ENCODE peak calls at places on chromosomes 2 and 18, in seven cellular contexts. A is HCT116, V is tibial nerve, C is ovary, X is right lobe of liver, K is heart left ventricle, Z is lower leg skin. U is an unnamed sample.
A peak's percentile ranks its signal among the peaks of the same experiment; 100 is the strongest.

GRCh38 chr2:102261467-102261866 is 49.9 kb upstream of the IL1RL1 start:
- DNase-seq in V (no peak), Z (no peak), C (no peak), A (no peak), K (no peak), X (no peak), U (no peak)

GRCh38 chr2:108938069-108938710 is 50.8 kb downstream of the EDAR start:
- DNase-seq in Z (no peak), V (no peak), K (no peak), A (no peak), C (no peak), X (no peak), U (no peak)

GRCh38 chr18:25350561-25351201 is 1.3 kb downstream of the ZNF521 start:
- DNase-seq in Z (peak; percentile 90), A (no peak), X (no peak), C (peak; percentile 76), K (peak; percentile 59), V (peak; percentile 40), U (peak; percentile 78)

GRCh38 chr2:85913854-85914524 is 25.2 kb upstream of the ST3GAL5 start:
- DNase-seq in C (no peak), Z (no peak), V (no peak), X (no peak), A (no peak), K (no peak), U (no peak)

GRCh38 chr2:47525167-47525566 is 122.2 kb downstream of the MSH2 start:
- DNase-seq in Z (no peak), C (no peak), A (no peak), K (no peak), V (no peak), X (no peak), U (no peak)

GRCh38 chr18:76573325-76574025 is 78.4 kb upstream of the ZNF516 start:
- DNase-seq in C (no peak), V (no peak), Z (no peak), K (no peak), A (no peak), X (no peak), U (no peak)

GRCh38 chr2:124347209-124347608 is 322.1 kb downstream of the CNTNAP5 start:
- DNase-seq in A (no peak), V (no peak), C (no peak), X (no peak), K (no peak), Z (no peak), U (no peak)

GRCh38 chr2:203720011-203720410 is 13.6 kb downstream of the CD28 start:
- DNase-seq in X (no peak), A (no peak), K (no peak), C (no peak), V (no peak), Z (no peak), U (no peak)

GRCh38 chr2:61178603-61179545 is 16.9 kb downstream of the C2orf74 start:
- DNase-seq in Z (no peak), V (no peak), A (no peak), K (no peak), X (peak; percentile 54), C (no peak), U (peak; percentile 81)

GRCh38 chr2:48346124-48346536 is 183.8 kb upstream of the STON1 start:
- DNase-seq in X (peak; percentile 69), Z (no peak), K (peak; percentile 28), C (peak; percentile 12), A (no peak), V (no peak), U (no peak)

GRCh38 chr2:233029321-233029720 is 3.2 kb upstream of the NEU2 start:
- DNase-seq in K (no peak), C (no peak), A (no peak), V (no peak), X (no peak), Z (no peak), U (no peak)

GRCh38 chr2:154707994-154708393 is 9.5 kb downstream of the KCNJ3 start:
- DNase-seq in X (no peak), K (no peak), C (no peak), A (no peak), V (no peak), Z (no peak), U (no peak)

GRCh38 chr2:32750880-32751279 is 123.0 kb downstream of the TTC27 start:
- DNase-seq in Z (no peak), K (no peak), V (no peak), X (no peak), A (no peak), C (no peak), U (no peak)

GRCh38 chr2:69623236-69623635 is 20.3 kb downstream of the AAK1 start:
- DNase-seq in A (no peak), V (no peak), K (no peak), C (no peak), Z (no peak), X (no peak), U (no peak)
- TF ChIP-seq CTCF in A (no peak), V (no peak), K (no peak), C (no peak), Z (no peak), X (no peak), U (no peak)

GRCh38 chr2:134226561-134226960 is 27.3 kb upstream of the MGAT5 start:
- DNase-seq in Z (no peak), A (no peak), C (no peak), K (no peak), X (no peak), V (no peak), U (no peak)
- H3K4me3 ChIP-seq in Z (no peak overlapping the region), A (no peak overlapping the region), C (no peak overlapping the region), K (no peak overlapping the region), X (no peak overlapping the region), V (no peak overlapping the region), U (no peak overlapping the region)

GRCh38 chr2:164657129-164657528 is 35.8 kb upstream of the GRB14 start:
- DNase-seq in V (no peak), K (no peak), A (no peak), X (no peak), C (no peak), Z (no peak), U (no peak)

GRCh38 chr2:164655750-164656149 is 34.5 kb upstream of the GRB14 start:
- DNase-seq in Z (no peak), A (no peak), K (no peak), V (no peak), X (no peak), C (no peak), U (no peak)

GRCh38 chr2:164655336-164655735 is 34.1 kb upstream of the GRB14 start:
- DNase-seq in A (no peak), X (no peak), Z (no peak), C (no peak), V (no peak), K (no peak), U (no peak)

GRCh38 chr2:164651361-164651760 is 30.1 kb upstream of the GRB14 start:
- DNase-seq in X (no peak), C (no peak), V (no peak), A (no peak), Z (no peak), K (no peak), U (no peak)
- TF ChIP-seq POLR2A in X (no peak), C (no peak), V (no peak), A (no peak), Z (no peak), K (no peak), U (no peak)

DNA sequence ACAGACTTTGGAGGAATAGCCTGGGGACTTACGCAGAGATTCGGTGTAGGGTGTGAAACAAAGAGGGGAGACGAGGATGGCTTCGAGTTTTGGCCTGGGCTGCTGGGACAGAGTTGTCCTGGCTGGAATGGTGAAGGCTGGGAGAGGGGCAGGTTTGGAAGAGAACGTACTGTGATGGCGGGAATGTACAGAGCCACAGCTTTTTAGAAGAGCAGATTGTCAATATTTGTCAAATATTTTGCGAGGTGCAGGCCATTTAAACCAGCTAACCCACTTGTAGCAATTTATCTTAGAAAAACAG is 14.4 kb upstream of the ITM2C start:
- DNase-seq in Z (no peak), X (no peak), C (no peak), A (no peak), K (no peak), V (no peak), U (no peak)
- TF ChIP-seq CTCF in Z (no peak), X (no peak), C (no peak), A (no peak), K (no peak), V (no peak), U (no peak)

GRCh38 chr18:47547539-47548202 is 296.2 kb upstream of the SKOR2 start:
- DNase-seq in C (no peak), K (no peak), A (no peak), X (no peak), Z (no peak), V (no peak), U (no peak)
- H3K4me3 ChIP-seq in C (no peak overlapping the region), K (no peak overlapping the region), A (no peak overlapping the region), X (no peak overlapping the region), Z (no peak overlapping the region), V (no peak overlapping the region), U (no peak overlapping the region)

GRCh38 chr18:69944434-69944833 is 3.2 kb downstream of the CD226 start:
- DNase-seq in X (no peak), A (no peak), V (no peak), Z (no peak), C (no peak), K (no peak), U (no peak)
- TF ChIP-seq POLR2A in X (no peak), A (no peak), V (no peak), Z (no peak), C (no peak), K (no peak), U (no peak)

GRCh38 chr2:21055879-21056790 is 12.3 kb upstream of the APOB start:
- DNase-seq in V (no peak), X (no peak), C (no peak), Z (no peak), K (no peak), A (no peak), U (no peak)
- TF ChIP-seq CTCF in V (no peak), X (no peak), C (no peak), Z (no peak), K (no peak), A (no peak), U (no peak)

GRCh38 chr2:84697895-84698294 is 181.6 kb downstream of the DNAH6 start:
- DNase-seq in V (no peak), Z (no peak), K (no peak), C (no peak), X (no peak), A (no peak), U (no peak)

GRCh38 chr2:84700006-84700405 is 180.9 kb downstream of the TRABD2A start:
- DNase-seq in V (no peak), A (no peak), X (no peak), C (no peak), Z (no peak), K (no peak), U (no peak)

DNA sequence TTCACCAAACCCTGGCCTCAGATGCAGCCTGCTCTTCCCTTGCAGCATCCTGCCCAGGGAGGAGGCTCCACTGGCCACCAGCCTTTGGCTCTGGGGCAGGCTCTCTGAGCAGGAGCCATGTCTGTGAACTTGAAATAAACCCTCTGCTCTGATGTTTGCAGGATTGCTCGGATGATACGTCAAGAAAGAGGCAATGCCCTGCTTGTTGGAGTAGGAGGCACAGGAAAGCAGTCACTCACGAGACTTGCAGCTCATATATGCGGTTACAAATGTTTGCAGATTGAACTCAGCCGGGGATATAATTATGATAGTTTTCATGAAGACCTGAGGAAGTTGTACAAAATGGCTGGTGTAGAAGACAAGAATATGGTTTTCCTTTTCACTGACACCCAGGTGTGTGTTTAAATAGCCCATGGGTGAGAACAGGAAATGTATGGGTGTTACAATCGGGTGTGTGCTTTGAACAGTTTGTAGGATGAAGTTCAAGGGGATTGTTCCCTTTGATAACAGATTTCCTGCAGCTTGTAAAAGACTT is 177.9 kb downstream of the DNAH6 start:
- DNase-seq in Z (no peak), X (no peak), A (no peak), C (no peak), K (no peak), V (no peak), U (no peak)
- H3K4me3 ChIP-seq in Z (no peak overlapping the region), X (no peak overlapping the region), A (no peak overlapping the region), C (no peak overlapping the region), K (no peak overlapping the region), V (no peak overlapping the region), U (no peak overlapping the region)